ENCODE peak calls at places on chromosome 16, in four cellular contexts. E is foreskin keratinocyte, R is A673, N is tibial artery. T is an unnamed sample. For H3K4me1, the result is how much of the 10 kb centered on the place peaks cover.

GRCh38 chr16:2194166-2194834 is 2.1 kb downstream of the CASKIN1 start:
- DNase-seq in E (peak), R (peak), N (no peak), T (no peak)

GRCh38 chr16:67528222-67528869 is at the start of gene RIPOR1:
- DNase-seq in E (no peak), N (no peak), R (peak), T (peak)

GRCh38 chr16:21684199-21684598 is 20.4 kb downstream of the OTOA start:
- DNase-seq in R (peak), N (no peak), E (no peak), T (no peak)

GRCh38 chr16:50692644-50692998 is 785 bp upstream of the NOD2 start:
- DNase-seq in N (no peak), E (no peak), R (no peak), T (no peak)

GRCh38 chr16:78421244-78421661 is 321.8 kb downstream of the WWOX start:
- DNase-seq in E (no peak), R (no peak), N (no peak), T (no peak)

GRCh38 chr16:66227766-66228530 is 138.5 kb upstream of the CDH5 start:
- DNase-seq in N (no peak), R (no peak), E (no peak), T (no peak)

GRCh38 chr16:72428611-72429376 is 256.8 kb upstream of the PMFBP1 start:
- DNase-seq in R (peak), N (no peak), E (no peak), T (no peak)

GRCh38 chr16:3584412-3584811 is 7.2 kb upstream of the NLRC3 start:
- DNase-seq in R (no peak), E (no peak), N (no peak), T (no peak)

GRCh38 chr16:3188925-3189825 is 1.2 kb downstream of the OR1F1 start:
- DNase-seq in R (peak), E (peak), N (no peak), T (no peak)

GRCh38 chr16:88999457-89000206 is 22.6 kb upstream of the CBFA2T3 start:
- DNase-seq in R (no peak), N (no peak), E (no peak), T (no peak)

GRCh38 chr16:65634291-65634690 is 512.4 kb upstream of the CDH11 start:
- DNase-seq in N (no peak), E (no peak), R (no peak), T (no peak)

GRCh38 chr16:3170440-3171180 is 17.4 kb upstream of the OR1F1 start:
- DNase-seq in R (no peak), E (no peak), N (no peak), T (no peak)

GRCh38 chr16:79651363-79651762 is 50.8 kb upstream of the MAF start:
- DNase-seq in E (peak), R (no peak), N (peak), T (peak)

GRCh38 chr16:68665501-68665900 is 20.4 kb downstream of the CDH3 start:
- DNase-seq in N (no peak), R (no peak), E (peak), T (no peak)

GRCh38 chr16:71229344-71229743 is 1.2 kb downstream of the HYDIN start:
- DNase-seq in E (no peak), N (no peak), R (no peak), T (no peak)

GRCh38 chr16:84775262-84775810 is 44.4 kb upstream of the CRISPLD2 start:
- DNase-seq in R (no peak), N (no peak), E (no peak), T (no peak)

GRCh38 chr16:19304670-19305240 is 19.2 kb downstream of the CLEC19A start:
- DNase-seq in N (no peak), E (no peak), R (no peak), T (no peak)

GRCh38 chr16:85042606-85043005 is 15.0 kb downstream of the KIAA0513 start:
- DNase-seq in E (no peak), N (no peak), R (no peak), T (no peak)

GRCh38 chr16:49556252-49557069 is 182.9 kb downstream of the C16orf78 start:
- DNase-seq in E (no peak), R (peak), N (no peak), T (no peak)

GRCh38 chr16:89137666-89138512 is 33.7 kb upstream of the CDH15 start:
- DNase-seq in R (no peak), E (no peak), N (no peak), T (peak)

GRCh38 chr16:67447508-67448076 is 16.7 kb downstream of the HSD11B2 start:
- DNase-seq in N (no peak), R (peak), E (no peak), T (no peak)

GRCh38 chr16:62876133-62876532 is 839.9 kb upstream of the CDH8 start:
- DNase-seq in E (no peak), R (no peak), N (no peak), T (no peak)

GRCh38 chr16:83312015-83312734 is 495.6 kb upstream of the HSBP1 start:
- DNase-seq in R (no peak), E (no peak), N (no peak), T (no peak)

GRCh38 chr16:3038896-3039295 is 2.2 kb upstream of the BICDL2 start:
- DNase-seq in E (no peak), N (no peak), R (no peak), T (no peak)

GRCh38 chr16:88805887-88806393 is 2.4 kb downstream of the CDT1 start:
- DNase-seq in N (no peak), E (no peak), R (no peak), T (no peak)

GRCh38 chr16:67311607-67312449 is 14.7 kb downstream of the KCTD19 start:
- DNase-seq in N (peak), R (peak), E (peak), T (no peak)

GRCh38 chr16:88534731-88535141 is 35.5 kb upstream of the ZC3H18 start:
- DNase-seq in E (no peak), R (no peak), N (no peak), T (peak)

GRCh38 chr16:51374346-51374745 is 223.3 kb upstream of the SALL1 start:
- DNase-seq in N (no peak), E (no peak), R (peak), T (no peak)

GRCh38 chr16:77212736-77213541 is 13.7 kb downstream of the SYCE1L start:
- DNase-seq in N (no peak), R (peak), E (peak), T (peak)

GRCh38 chr16:87850009-87851006 is 19.0 kb downstream of the SLC7A5 start:
- DNase-seq in R (peak), E (no peak), N (no peak), T (peak)

GRCh38 chr16:62033065-62033464 is 3.2 kb downstream of the CDH8 start:
- DNase-seq in N (no peak), R (no peak), E (no peak), T (no peak)

GRCh38 chr16:10408824-10409381 is 23.0 kb downstream of the ATF7IP2 start:
- DNase-seq in N (no peak), R (no peak), E (no peak), T (no peak)

GRCh38 chr16:79361132-79361751 is 239.3 kb downstream of the MAF start:
- DNase-seq in R (no peak), N (no peak), E (no peak), T (no peak)

GRCh38 chr16:57482845-57483545 is 3.3 kb downstream of the DOK4 start:
- DNase-seq in N (no peak), E (no peak), R (no peak), T (peak)

GRCh38 chr16:57781741-57782606 is 20.3 kb downstream of the KIFC3 start:
- DNase-seq in E (no peak), N (no peak), R (no peak), T (no peak)

DNA sequence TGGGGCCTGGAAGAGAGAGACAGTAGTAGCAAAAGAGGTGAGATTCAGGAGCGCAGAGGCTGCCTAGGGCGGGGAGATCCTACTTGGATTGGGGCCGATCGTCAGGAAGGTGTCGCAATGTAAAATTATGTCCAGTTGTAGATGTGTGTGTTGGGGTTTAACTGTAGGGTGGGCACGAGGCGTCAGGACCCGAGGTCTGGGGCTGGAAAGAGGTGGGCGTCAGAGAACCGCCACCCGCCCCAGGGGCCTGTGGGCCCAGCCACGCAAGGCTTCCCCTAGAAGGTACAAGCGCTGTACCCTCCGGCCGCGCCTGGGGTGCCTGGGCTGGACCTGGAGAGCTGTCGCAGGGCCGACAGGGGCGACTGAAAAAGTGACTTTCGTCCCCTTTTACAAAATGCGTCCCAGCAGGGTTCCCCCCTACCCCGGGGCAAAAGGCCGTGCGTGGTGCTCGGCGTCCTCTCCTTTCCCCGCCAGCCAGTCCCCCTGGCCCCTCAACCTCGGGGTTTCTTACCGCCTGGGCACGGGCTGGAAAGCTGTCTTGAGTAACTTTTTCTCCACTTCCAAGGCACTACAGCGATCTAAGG is 2.8 kb downstream of the IRX3 start:
- DNase-seq in R (peak), E (no peak), N (no peak), T (no peak)
- H3K27ac ChIP-seq in R (peak), E (no peak), N (no peak), T (no peak)

GRCh38 chr16:81500833-81501521 is 56.4 kb downstream of the CMIP start:
- DNase-seq in R (peak), N (no peak), E (peak), T (peak)

GRCh38 chr16:81499576-81500380 is 55.2 kb downstream of the CMIP start:
- DNase-seq in E (peak), N (no peak), R (peak), T (no peak)

GRCh38 chr16:81497690-81498089 is 53.1 kb downstream of the CMIP start:
- DNase-seq in N (no peak), R (no peak), E (no peak), T (peak)

GRCh38 chr16:81496742-81497141 is 52.1 kb downstream of the CMIP start:
- DNase-seq in N (no peak), R (no peak), E (no peak), T (peak)

DNA sequence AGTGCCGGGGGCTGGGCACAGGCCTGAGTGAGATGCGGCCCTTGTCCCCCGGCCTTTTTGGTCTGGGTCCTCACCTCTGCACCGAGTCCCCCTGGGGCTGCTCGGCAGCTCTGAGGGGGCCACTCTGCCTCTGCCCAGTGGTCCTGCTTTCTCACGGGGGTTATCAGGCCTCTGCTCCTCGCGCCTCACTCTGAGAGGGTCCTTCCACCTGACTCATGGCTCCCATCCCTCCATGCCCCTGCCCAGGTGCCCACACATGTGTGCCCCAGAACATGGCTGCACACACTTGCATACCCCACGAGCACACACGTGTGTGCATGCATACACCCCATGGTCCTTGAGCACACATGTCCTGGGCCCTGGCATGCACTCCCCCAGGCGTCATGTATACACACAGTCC is 53.7 kb downstream of the CMIP start:
- DNase-seq in R (no peak), E (no peak), N (no peak), T (peak)
- H3K4me1 ChIP-seq in R (under half), E (under half), N (under half), T (under half)

GRCh38 chr16:1080801-1081733 is 8.5 kb downstream of the SSTR5 start:
- DNase-seq in N (no peak), R (peak), E (no peak), T (no peak)

GRCh38 chr16:1084971-1085370 is 11.1 kb downstream of the C1QTNF8 start:
- DNase-seq in E (no peak), N (no peak), R (no peak), T (no peak)

GRCh38 chr16:1081734-1082265 is 9.3 kb downstream of the SSTR5 start:
- DNase-seq in E (no peak), R (no peak), N (no peak), T (no peak)

GRCh38 chr16:1082266-1082951 is 9.9 kb downstream of the SSTR5 start:
- DNase-seq in R (no peak), N (no peak), E (no peak), T (no peak)

GRCh38 chr16:1082952-1083675 is 10.6 kb downstream of the SSTR5 start:
- DNase-seq in R (no peak), E (no peak), N (no peak), T (no peak)
- H3K27ac ChIP-seq in R (no peak), E (no peak), N (no peak), T (no peak)

GRCh38 chr16:30395155-30395991 is at the start of gene ZNF48:
- DNase-seq in N (peak), R (peak), E (no peak), T (peak)
- H3K4me1 ChIP-seq in N (under half), R (under half), E (under half), T (under half)

GRCh38 chr16:53224932-53225533 is 170.2 kb downstream of the CHD9 start:
- DNase-seq in E (no peak), R (peak), N (no peak), T (no peak)
- H3K27ac ChIP-seq in E (no peak), R (peak), N (no peak), T (no peak)

DNA sequence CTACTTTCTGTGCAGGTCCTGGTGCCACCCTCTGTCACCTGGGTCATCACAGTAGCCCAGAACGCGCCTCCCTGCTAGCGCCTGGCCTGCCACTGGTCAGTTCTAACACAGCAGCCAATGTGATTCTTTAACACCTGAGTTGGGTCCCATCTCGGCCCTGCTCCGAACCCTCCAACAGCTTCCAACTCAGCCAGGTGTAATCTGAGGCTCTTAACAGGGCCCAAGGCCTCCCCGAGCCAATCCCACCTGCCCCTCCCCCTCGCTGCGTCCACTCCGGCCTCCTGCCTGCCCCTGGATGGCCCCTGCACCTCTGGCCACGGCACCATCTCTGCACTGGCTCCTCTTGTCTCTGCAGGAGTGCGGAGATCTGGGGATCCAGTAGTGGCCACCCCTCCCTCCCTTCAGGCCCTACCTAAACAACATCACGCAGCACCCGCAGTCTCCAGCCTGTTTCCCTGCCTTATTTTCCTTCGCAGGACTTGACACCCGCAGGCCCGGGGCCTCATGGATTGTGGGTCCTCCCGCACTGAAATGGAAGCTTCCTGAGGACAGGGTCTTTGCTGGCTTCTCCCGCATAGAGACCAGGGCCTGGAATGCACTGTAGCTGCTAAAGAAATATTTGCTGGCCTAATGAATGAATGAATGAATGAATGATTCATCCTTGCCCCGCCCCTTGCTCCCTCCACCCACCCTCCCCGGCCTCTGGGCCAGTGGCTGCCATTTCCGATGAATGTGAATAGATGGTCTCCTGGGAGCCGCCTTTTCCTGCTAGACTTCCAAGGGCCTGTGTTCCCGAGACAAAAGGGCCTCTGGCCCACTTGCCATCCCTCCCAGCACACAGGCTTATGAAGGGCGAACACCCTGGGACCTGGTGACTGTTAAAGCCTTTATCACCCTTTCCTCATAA is 174.8 kb upstream of the FOXF1 start:
- DNase-seq in R (no peak), N (no peak), E (no peak), T (peak)
- H3K4me1 ChIP-seq in R (under half), N (under half), E (under half), T (under half)

DNA sequence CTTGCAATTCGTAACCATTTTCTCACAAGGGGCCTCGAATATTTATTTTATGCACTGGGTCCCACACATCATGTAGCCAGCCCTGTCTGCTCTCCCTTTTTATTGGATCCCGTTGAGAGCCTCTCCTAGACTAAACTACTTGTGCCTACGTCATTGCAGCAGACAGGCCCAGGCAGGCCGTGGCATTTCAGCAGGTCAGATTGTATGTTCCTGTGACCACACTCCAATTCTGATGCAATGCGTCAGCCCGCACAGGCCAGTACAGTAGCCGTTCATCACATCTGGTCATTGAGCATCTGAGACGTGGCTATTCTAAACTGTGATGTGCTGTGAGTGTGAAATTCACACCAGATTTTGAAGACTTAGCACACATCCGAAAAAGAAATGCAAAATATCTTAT is 42.2 kb downstream of the ABAT start:
- DNase-seq in R (no peak), N (no peak), E (peak), T (no peak)
- H3K27ac ChIP-seq in R (no peak), N (no peak), E (no peak), T (no peak)

DNA sequence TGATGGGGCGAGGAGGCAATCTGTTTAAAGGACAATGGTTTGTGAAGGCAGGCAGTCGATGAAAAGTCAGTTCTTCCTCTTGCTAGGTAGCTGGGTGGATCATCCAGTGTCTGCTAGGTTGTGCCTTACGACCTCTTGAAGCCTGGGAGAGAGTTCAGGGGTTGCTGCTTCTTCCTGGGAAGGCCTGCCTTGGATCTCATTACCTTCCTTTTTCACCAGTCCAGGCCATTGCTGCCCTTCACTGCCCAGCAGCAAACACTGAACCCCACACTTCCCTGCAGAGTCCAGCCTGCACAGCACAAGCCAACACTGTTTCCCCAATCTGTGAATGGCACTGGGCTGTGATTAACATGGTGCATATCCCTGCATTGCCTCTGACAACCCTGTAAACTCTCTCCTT is 24.7 kb downstream of the HS3ST2 start:
- DNase-seq in R (no peak), E (no peak), N (no peak), T (no peak)
- H3K4me1 ChIP-seq in R (under half), E (under half), N (under half), T (under half)

T was measured in aorta.